ENCODE peak calls at places on chromosomes 12 and 14, in nine cellular contexts. One of them, this sample, is unnamed. For H3K4me1, the result is how much of the 10 kb centered on the place peaks cover.

GRCh38 chr14:23008836-23009235 is 1.1 kb downstream of the C14orf93 start:
- DNase-seq in left ventricle myocardium inferior: no peak
- DNase-seq in heart right ventricle: no peak
- DNase-seq in body of pancreas: no peak
- DNase-seq in upper lobe of left lung: no peak
- DNase-seq in stomach: no peak
- DNase-seq in endodermal cell: no peak
- DNase-seq in A673: peak
- DNase-seq in GM23338: no peak
- DNase-seq in this sample: no peak

GRCh38 chr12:11780521-11781101 is 131.1 kb downstream of the ETV6 start:
- DNase-seq in A673: no peak
- DNase-seq in endodermal cell: no peak
- DNase-seq in heart right ventricle: no peak
- DNase-seq in body of pancreas: no peak
- DNase-seq in upper lobe of left lung: no peak
- DNase-seq in stomach: no peak
- DNase-seq in left ventricle myocardium inferior: no peak
- DNase-seq in GM23338: no peak
- DNase-seq in this sample: no peak

GRCh38 chr14:94176808-94177207 is 2.7 kb downstream of the PPP4R4 start:
- DNase-seq in body of pancreas: no peak
- DNase-seq in left ventricle myocardium inferior: no peak
- DNase-seq in A673: no peak
- DNase-seq in stomach: no peak
- DNase-seq in heart right ventricle: no peak
- DNase-seq in endodermal cell: no peak
- DNase-seq in upper lobe of left lung: no peak
- DNase-seq in GM23338: no peak
- DNase-seq in this sample: no peak

GRCh38 chr14:69592923-69593677 is 18.3 kb upstream of the SUSD6 start:
- DNase-seq in stomach: no peak
- DNase-seq in body of pancreas: no peak
- DNase-seq in A673: peak
- DNase-seq in GM23338: no peak
- DNase-seq in left ventricle myocardium inferior: no peak
- DNase-seq in upper lobe of left lung: no peak
- DNase-seq in heart right ventricle: peak
- DNase-seq in endodermal cell: no peak
- DNase-seq in this sample: no peak

GRCh38 chr14:72549848-72550247 is 344.1 kb downstream of the DPF3 start:
- DNase-seq in stomach: no peak
- DNase-seq in upper lobe of left lung: no peak
- DNase-seq in endodermal cell: peak
- DNase-seq in heart right ventricle: no peak
- DNase-seq in left ventricle myocardium inferior: no peak
- DNase-seq in GM23338: no peak
- DNase-seq in A673: no peak
- DNase-seq in body of pancreas: no peak
- DNase-seq in this sample: no peak

GRCh38 chr12:120879102-120879501 is 25.1 kb downstream of the SPPL3 start:
- DNase-seq in stomach: no peak
- DNase-seq in left ventricle myocardium inferior: no peak
- DNase-seq in endodermal cell: no peak
- DNase-seq in A673: no peak
- DNase-seq in heart right ventricle: no peak
- DNase-seq in body of pancreas: no peak
- DNase-seq in GM23338: peak
- DNase-seq in upper lobe of left lung: no peak
- DNase-seq in this sample: no peak

GRCh38 chr14:97233319-97233980 is 436.3 kb downstream of the VRK1 start:
- DNase-seq in body of pancreas: no peak
- DNase-seq in endodermal cell: no peak
- DNase-seq in heart right ventricle: no peak
- DNase-seq in GM23338: no peak
- DNase-seq in upper lobe of left lung: no peak
- DNase-seq in left ventricle myocardium inferior: no peak
- DNase-seq in A673: peak
- DNase-seq in stomach: no peak
- DNase-seq in this sample: no peak

GRCh38 chr12:62618948-62619347 is 152.3 kb downstream of the MON2 start:
- DNase-seq in upper lobe of left lung: no peak
- DNase-seq in GM23338: no peak
- DNase-seq in body of pancreas: no peak
- DNase-seq in stomach: no peak
- DNase-seq in left ventricle myocardium inferior: no peak
- DNase-seq in heart right ventricle: no peak
- DNase-seq in endodermal cell: no peak
- DNase-seq in A673: peak
- DNase-seq in this sample: no peak

GRCh38 chr12:52903285-52903854 is 1.5 kb downstream of the KRT8 start:
- DNase-seq in heart right ventricle: peak
- DNase-seq in upper lobe of left lung: peak
- DNase-seq in GM23338: peak
- DNase-seq in stomach: peak
- DNase-seq in endodermal cell: peak
- DNase-seq in left ventricle myocardium inferior: peak
- DNase-seq in body of pancreas: peak
- DNase-seq in A673: peak
- DNase-seq in this sample: peak

GRCh38 chr12:116297224-116297834 is 19.8 kb upstream of the MED13L start:
- DNase-seq in body of pancreas: no peak
- DNase-seq in upper lobe of left lung: no peak
- DNase-seq in A673: no peak
- DNase-seq in left ventricle myocardium inferior: no peak
- DNase-seq in heart right ventricle: no peak
- DNase-seq in stomach: no peak
- DNase-seq in endodermal cell: no peak
- DNase-seq in GM23338: no peak
- DNase-seq in this sample: no peak

GRCh38 chr12:34390846-34391700 is 368.8 kb downstream of the ALG10 start:
- DNase-seq in left ventricle myocardium inferior: peak
- DNase-seq in upper lobe of left lung: no peak
- DNase-seq in GM23338: no peak
- DNase-seq in heart right ventricle: no peak
- DNase-seq in A673: no peak
- DNase-seq in endodermal cell: peak
- DNase-seq in stomach: no peak
- DNase-seq in body of pancreas: no peak
- DNase-seq in this sample: peak

GRCh38 chr12:108430245-108430644 is 84.8 kb upstream of the FICD start:
- DNase-seq in endodermal cell: no peak
- DNase-seq in left ventricle myocardium inferior: no peak
- DNase-seq in A673: peak
- DNase-seq in upper lobe of left lung: no peak
- DNase-seq in GM23338: no peak
- DNase-seq in heart right ventricle: no peak
- DNase-seq in stomach: no peak
- DNase-seq in body of pancreas: peak
- DNase-seq in this sample: no peak

GRCh38 chr14:51855234-51855633 is 5.2 kb upstream of the GNG2 start:
- DNase-seq in stomach: no peak
- DNase-seq in body of pancreas: no peak
- DNase-seq in heart right ventricle: no peak
- DNase-seq in endodermal cell: no peak
- DNase-seq in upper lobe of left lung: no peak
- DNase-seq in A673: no peak
- DNase-seq in GM23338: no peak
- DNase-seq in left ventricle myocardium inferior: no peak
- DNase-seq in this sample: no peak

GRCh38 chr12:45379261-45379660 is 163.4 kb downstream of the ANO6 start:
- DNase-seq in heart right ventricle: no peak
- DNase-seq in left ventricle myocardium inferior: no peak
- DNase-seq in upper lobe of left lung: no peak
- DNase-seq in A673: no peak
- DNase-seq in endodermal cell: no peak
- DNase-seq in stomach: no peak
- DNase-seq in body of pancreas: no peak
- DNase-seq in GM23338: no peak
- DNase-seq in this sample: no peak

GRCh38 chr14:37197421-37198272 is at the start of gene MIPOL1:
- DNase-seq in endodermal cell: peak
- DNase-seq in body of pancreas: peak
- DNase-seq in stomach: peak
- DNase-seq in upper lobe of left lung: peak
- DNase-seq in GM23338: peak
- DNase-seq in heart right ventricle: peak
- DNase-seq in left ventricle myocardium inferior: peak
- DNase-seq in A673: peak
- DNase-seq in this sample: peak

GRCh38 chr12:27429606-27430005 is 16.9 kb upstream of the SMCO2 start:
- DNase-seq in upper lobe of left lung: no peak
- DNase-seq in heart right ventricle: no peak
- DNase-seq in endodermal cell: no peak
- DNase-seq in body of pancreas: no peak
- DNase-seq in stomach: no peak
- DNase-seq in A673: no peak
- DNase-seq in GM23338: no peak
- DNase-seq in left ventricle myocardium inferior: no peak
- DNase-seq in this sample: no peak

GRCh38 chr12:92543872-92544271 is 158.9 kb upstream of the PLEKHG7 start:
- DNase-seq in endodermal cell: no peak
- DNase-seq in upper lobe of left lung: no peak
- DNase-seq in body of pancreas: peak
- DNase-seq in stomach: no peak
- DNase-seq in heart right ventricle: no peak
- DNase-seq in GM23338: no peak
- DNase-seq in A673: no peak
- DNase-seq in left ventricle myocardium inferior: no peak
- DNase-seq in this sample: no peak

GRCh38 chr12:64699504-64700115 is 59.6 kb downstream of the GNS start:
- DNase-seq in left ventricle myocardium inferior: no peak
- DNase-seq in A673: no peak
- DNase-seq in endodermal cell: no peak
- DNase-seq in heart right ventricle: no peak
- DNase-seq in GM23338: no peak
- DNase-seq in body of pancreas: no peak
- DNase-seq in stomach: peak
- DNase-seq in upper lobe of left lung: peak
- DNase-seq in this sample: no peak

GRCh38 chr12:64696065-64696741 is 63.0 kb downstream of the GNS start:
- DNase-seq in left ventricle myocardium inferior: no peak
- DNase-seq in heart right ventricle: no peak
- DNase-seq in body of pancreas: no peak
- DNase-seq in stomach: no peak
- DNase-seq in upper lobe of left lung: no peak
- DNase-seq in GM23338: no peak
- DNase-seq in A673: peak
- DNase-seq in endodermal cell: no peak
- DNase-seq in this sample: no peak

GRCh38 chr12:64701283-64701682 is 57.9 kb downstream of the GNS start:
- DNase-seq in upper lobe of left lung: no peak
- DNase-seq in left ventricle myocardium inferior: no peak
- DNase-seq in endodermal cell: no peak
- DNase-seq in A673: no peak
- DNase-seq in stomach: no peak
- DNase-seq in GM23338: no peak
- DNase-seq in body of pancreas: no peak
- DNase-seq in heart right ventricle: no peak
- DNase-seq in this sample: no peak

GRCh38 chr12:64695550-64695949 is 63.7 kb downstream of the GNS start:
- DNase-seq in endodermal cell: peak
- DNase-seq in body of pancreas: no peak
- DNase-seq in heart right ventricle: no peak
- DNase-seq in left ventricle myocardium inferior: no peak
- DNase-seq in stomach: no peak
- DNase-seq in A673: no peak
- DNase-seq in GM23338: no peak
- DNase-seq in upper lobe of left lung: no peak
- DNase-seq in this sample: no peak

DNA sequence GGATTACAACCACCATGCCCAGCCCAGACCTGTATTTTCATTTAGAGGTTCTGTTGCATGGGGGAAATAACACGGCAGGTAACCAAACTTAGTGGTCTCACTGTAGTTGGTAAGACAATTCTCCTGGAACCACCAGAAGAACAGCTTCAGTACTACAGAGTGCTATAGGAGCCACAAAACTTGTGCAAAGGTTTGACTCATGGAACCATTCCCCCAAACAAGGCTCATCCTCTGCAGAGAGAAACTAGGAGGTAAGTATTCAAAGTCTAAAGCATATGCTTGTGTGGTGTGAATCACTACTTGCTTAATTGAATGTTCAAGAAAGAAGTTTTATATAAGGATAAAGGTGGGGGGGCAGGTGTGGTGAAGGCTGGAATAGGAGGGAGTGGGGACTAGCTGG is 58.7 kb downstream of the GNS start:
- DNase-seq in GM23338: no peak
- DNase-seq in A673: no peak
- DNase-seq in stomach: no peak
- DNase-seq in endodermal cell: no peak
- DNase-seq in heart right ventricle: no peak
- DNase-seq in left ventricle myocardium inferior: no peak
- DNase-seq in upper lobe of left lung: no peak
- DNase-seq in body of pancreas: no peak
- DNase-seq in this sample: no peak
- H3K4me1 ChIP-seq in GM23338: under half
- H3K4me1 ChIP-seq in A673: under half
- H3K4me1 ChIP-seq in stomach: under half
- H3K4me1 ChIP-seq in endodermal cell: under half
- H3K4me1 ChIP-seq in heart right ventricle: under half
- H3K4me1 ChIP-seq in left ventricle myocardium inferior: under half
- H3K4me1 ChIP-seq in upper lobe of left lung: under half
- H3K4me1 ChIP-seq in body of pancreas: under half
- H3K4me1 ChIP-seq in this sample: under half

GRCh38 chr14:64026600-64026999 is 173.8 kb downstream of the SYNE2 start:
- DNase-seq in heart right ventricle: no peak
- DNase-seq in endodermal cell: no peak
- DNase-seq in stomach: no peak
- DNase-seq in GM23338: no peak
- DNase-seq in left ventricle myocardium inferior: no peak
- DNase-seq in A673: no peak
- DNase-seq in body of pancreas: no peak
- DNase-seq in upper lobe of left lung: no peak
- DNase-seq in this sample: no peak
- TF ChIP-seq CTCF in heart right ventricle: no peak
- TF ChIP-seq CTCF in endodermal cell: no peak
- TF ChIP-seq CTCF in stomach: no peak
- TF ChIP-seq CTCF in GM23338: no peak
- TF ChIP-seq CTCF in left ventricle myocardium inferior: no peak
- TF ChIP-seq CTCF in A673: no peak
- TF ChIP-seq CTCF in body of pancreas: peak
- TF ChIP-seq CTCF in upper lobe of left lung: no peak
- TF ChIP-seq CTCF in this sample: no peak

GRCh38 chr12:8036366-8036765 is 3.9 kb downstream of the FOXJ2 start:
- DNase-seq in heart right ventricle: peak
- DNase-seq in upper lobe of left lung: peak
- DNase-seq in endodermal cell: no peak
- DNase-seq in GM23338: no peak
- DNase-seq in left ventricle myocardium inferior: peak
- DNase-seq in body of pancreas: peak
- DNase-seq in stomach: peak
- DNase-seq in A673: no peak
- DNase-seq in this sample: no peak
- H3K27ac ChIP-seq in heart right ventricle: peak
- H3K27ac ChIP-seq in upper lobe of left lung: peak
- H3K27ac ChIP-seq in endodermal cell: no peak
- H3K27ac ChIP-seq in GM23338: no peak
- H3K27ac ChIP-seq in left ventricle myocardium inferior: peak
- H3K27ac ChIP-seq in body of pancreas: peak
- H3K27ac ChIP-seq in stomach: peak
- H3K27ac ChIP-seq in A673: no peak
- H3K27ac ChIP-seq in this sample: peak

DNA sequence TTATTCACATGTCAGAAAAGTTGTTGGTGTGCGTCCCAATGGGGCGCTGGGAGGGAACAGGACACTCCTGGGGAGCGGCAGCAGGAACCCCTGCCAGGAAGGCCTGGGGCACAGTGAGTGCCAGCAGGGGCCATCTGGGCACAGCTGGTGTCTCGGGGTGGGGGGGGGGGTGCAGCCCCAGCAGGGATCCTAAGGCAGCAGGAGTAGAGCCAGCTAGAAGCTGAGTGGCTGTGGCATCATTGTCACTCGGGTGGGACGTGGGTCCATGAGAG is 1.9 kb downstream of the ZBTB42 start:
- DNase-seq in GM23338: no peak
- DNase-seq in heart right ventricle: no peak
- DNase-seq in left ventricle myocardium inferior: no peak
- DNase-seq in upper lobe of left lung: no peak
- DNase-seq in A673: no peak
- DNase-seq in stomach: no peak
- DNase-seq in endodermal cell: no peak
- DNase-seq in body of pancreas: no peak
- DNase-seq in this sample: no peak
- H3K4me1 ChIP-seq in GM23338: under half
- H3K4me1 ChIP-seq in heart right ventricle: under half
- H3K4me1 ChIP-seq in left ventricle myocardium inferior: half or more
- H3K4me1 ChIP-seq in upper lobe of left lung: under half
- H3K4me1 ChIP-seq in A673: under half
- H3K4me1 ChIP-seq in stomach: half or more
- H3K4me1 ChIP-seq in endodermal cell: under half
- H3K4me1 ChIP-seq in body of pancreas: half or more
- H3K4me1 ChIP-seq in this sample: under half